ENCODE peak calls at places on chromosomes 7 and 10, in eight cellular contexts. N is Panc1, O is HCT116, I is GM12878, K is GM23338, Z is K562, C is SK-N-SH, R is HepG2. Y is an unnamed sample.

GRCh38 chr7:134844200-134844599 is 64.8 kb downstream of the CALD1 start:
- DNase-seq in C (no peak), Z (no peak), N (no peak), K (no peak), O (no peak), R (peak; percentile 12), I (no peak), Y (no peak)

GRCh38 chr7:87886875-87887274 is 10.6 kb downstream of the DBF4 start:
- DNase-seq in K (peak; percentile 57), O (peak; percentile 3), N (no peak), R (peak; percentile 20), C (peak; percentile 17), I (no peak), Z (no peak), Y (no peak)

GRCh38 chr10:8331896-8332729 is 277.6 kb downstream of the GATA3 start:
- DNase-seq in C (peak; percentile 85), Z (no peak), K (peak; percentile 64), R (no peak), N (peak; percentile 5), O (no peak), I (no peak), Y (peak; percentile 10)

GRCh38 chr10:95728535-95728934 is 27.4 kb upstream of the ENTPD1 start:
- DNase-seq in I (no peak), R (no peak), K (no peak), O (no peak), Z (no peak), C (no peak), N (no peak), Y (peak; percentile 48)

GRCh38 chr7:12549106-12549505 is 21.4 kb upstream of the SCIN start:
- DNase-seq in K (no peak), N (no peak), O (no peak), Z (no peak), R (no peak), I (no peak), C (no peak), Y (no peak)

GRCh38 chr10:130014734-130015695 is 50.9 kb upstream of the EBF3 start:
- DNase-seq in Z (no peak), C (no peak), I (no peak), K (peak; percentile 14), O (no peak), R (no peak), N (no peak), Y (no peak)

GRCh38 chr10:72079356-72079755 is 9.0 kb downstream of the SPOCK2 start:
- DNase-seq in O (no peak), I (no peak), K (no peak), N (no peak), R (no peak), Z (no peak), C (peak; percentile 70), Y (no peak)

GRCh38 chr10:13100349-13101294 is 659 bp downstream of the OPTN start:
- DNase-seq in I (no peak), K (peak; percentile 53), N (no peak), Z (peak; percentile 27), C (no peak), O (no peak), R (peak; percentile 15), Y (no peak)

GRCh38 chr10:128078136-128078969 is 47.9 kb downstream of the MKI67 start:
- DNase-seq in R (peak; percentile 28), K (peak; percentile 77), C (peak; percentile 86), N (peak; percentile 32), O (peak; percentile 28), Z (peak; percentile 56), I (no peak), Y (peak; percentile 43)

GRCh38 chr7:130420943-130421578 is 19.8 kb downstream of the CEP41 start:
- DNase-seq in C (no peak), R (no peak), I (no peak), N (no peak), Z (no peak), O (no peak), K (no peak), Y (no peak)

GRCh38 chr10:28331821-28332220 is 29.0 kb upstream of the MPP7 start:
- DNase-seq in I (no peak), C (no peak), N (no peak), Z (no peak), O (no peak), K (no peak), R (no peak), Y (no peak)

GRCh38 chr7:38179719-38180333 is 1.8 kb downstream of the STARD3NL start:
- DNase-seq in C (no peak), Z (no peak), O (no peak), K (no peak), R (no peak), I (no peak), N (no peak), Y (no peak)

GRCh38 chr7:12572941-12573340 is 2.4 kb downstream of the SCIN start:
- DNase-seq in Z (no peak), C (no peak), K (no peak), R (no peak), N (no peak), I (no peak), O (no peak), Y (no peak)

GRCh38 chr10:58775960-58776574 is 263.4 kb downstream of the BICC1 start:
- DNase-seq in N (no peak), Z (no peak), C (no peak), K (peak; percentile 31), R (no peak), O (no peak), I (no peak), Y (no peak)

DNA sequence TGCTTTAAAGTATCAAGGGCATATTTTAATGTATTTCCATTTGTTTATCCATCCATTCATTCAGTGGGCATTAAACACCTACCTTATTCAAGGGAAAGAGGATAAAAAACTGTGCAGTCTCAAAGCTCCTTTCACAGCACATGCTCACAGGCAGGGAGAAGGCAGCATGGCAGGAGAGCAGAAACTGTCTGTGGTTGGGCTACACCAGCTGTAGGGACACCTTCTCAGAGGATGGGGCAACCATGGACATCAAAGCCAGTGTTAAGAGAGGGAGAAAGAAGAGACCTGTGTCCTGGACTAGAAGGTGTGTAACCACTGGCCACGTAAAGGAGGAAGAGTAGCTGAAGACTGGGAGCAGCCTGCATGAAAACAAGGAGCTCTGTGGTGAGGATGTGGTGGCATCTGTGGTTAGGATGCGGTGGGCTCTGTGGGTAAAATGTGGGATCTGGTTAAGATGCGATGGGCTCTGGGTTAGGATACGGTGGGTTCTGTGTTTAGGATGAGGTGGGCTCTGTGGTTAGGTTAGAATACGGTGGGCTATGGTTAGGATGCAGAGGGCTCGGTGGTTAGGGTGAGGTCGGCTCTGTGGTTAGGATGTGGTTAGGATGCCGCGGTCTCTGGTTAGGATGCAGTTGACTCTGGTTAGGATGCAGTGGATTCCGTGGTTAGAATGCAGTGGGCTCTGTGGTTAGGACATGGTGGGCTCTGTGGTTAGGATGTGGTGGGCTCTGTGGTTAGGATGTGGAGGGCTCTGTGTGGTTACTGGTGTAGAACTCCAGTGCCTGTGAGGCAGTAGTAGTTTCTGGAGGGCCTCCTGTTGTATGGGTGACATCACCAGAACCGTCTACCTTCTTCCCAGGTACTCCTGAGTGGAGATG is 197.5 kb downstream of the WDR37 start:
- DNase-seq in C (no peak), Z (no peak), N (no peak), R (no peak), O (no peak), K (no peak), I (no peak), Y (no peak)
- H3K27me3 ChIP-seq in C (no peaks in the 10 kb centered on the region), Z (peaks cover 14% of the 10 kb centered on the region), N (peaks cover 15% of the 10 kb centered on the region), R (peaks cover 2% of the 10 kb centered on the region), O (peaks cover 69% of the 10 kb centered on the region), K (no peaks in the 10 kb centered on the region), I (no peaks in the 10 kb centered on the region), Y (no peaks in the 10 kb centered on the region)

GRCh38 chr7:120740348-120740747 is 117.6 kb downstream of the TSPAN12 start:
- DNase-seq in C (no peak), R (no peak), N (no peak), K (no peak), O (no peak), I (no peak), Z (no peak), Y (no peak)
- TF ChIP-seq REST in C (no peak), R (no peak), N (no peak), K (no peak), O (no peak), I (no peak), Z (no peak), Y (no peak)

GRCh38 chr10:100747826-100748231 is 2.4 kb downstream of the PAX2 start:
- DNase-seq in C (peak; percentile 71), O (no peak), K (peak; percentile 62), I (no peak), N (no peak), R (no peak), Z (no peak), Y (no peak)
- H3K27me3 ChIP-seq in C (peaks cover 98% of the 10 kb centered on the region), O (no peaks in the 10 kb centered on the region), K (peaks cover 99% of the 10 kb centered on the region), I (peaks cover 41% of the 10 kb centered on the region), N (no peaks in the 10 kb centered on the region), R (peaks cover 40% of the 10 kb centered on the region), Z (peaks cover 74% of the 10 kb centered on the region), Y (peaks cover 82% of the 10 kb centered on the region)

DNA sequence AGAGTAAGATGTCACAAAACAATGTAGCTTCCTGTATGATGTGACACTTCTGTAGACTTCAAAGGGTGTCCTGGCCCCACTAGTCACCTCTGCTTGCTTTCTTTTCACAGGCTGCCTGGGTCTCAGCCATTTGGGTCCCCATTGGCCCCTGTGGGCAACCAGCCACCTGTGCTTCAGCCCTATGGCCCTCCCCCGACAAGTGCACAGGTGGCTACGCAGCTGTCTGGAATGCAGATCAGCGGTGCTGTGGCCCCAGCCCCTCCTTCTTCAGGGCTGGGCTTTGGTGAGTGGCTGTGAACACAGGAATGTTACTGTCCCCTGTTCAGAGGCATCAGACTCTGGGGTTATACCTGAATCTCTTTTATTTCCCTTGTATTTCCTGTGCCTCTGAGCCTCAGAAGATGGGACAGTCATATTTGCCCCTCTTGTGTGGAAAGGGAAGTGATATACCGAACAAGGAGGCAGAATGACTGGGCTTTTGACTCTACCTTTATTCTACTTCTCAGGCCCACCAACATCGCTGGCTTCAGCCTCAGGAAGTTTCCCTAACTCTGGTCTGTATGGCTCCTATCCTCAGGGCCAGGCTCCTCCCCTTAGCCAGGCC is 15.4 kb downstream of the SEC24C start:
- DNase-seq in I (no peak), N (no peak), R (no peak), O (no peak), C (no peak), K (peak; percentile 30), Z (no peak), Y (no peak)
- TF ChIP-seq REST in I (no peak), N (no peak), R (no peak), O (no peak), C (no peak), K (no peak), Z (no peak), Y (no peak)

Y was measured in HL-60.